ENCODE peak calls at places on chromosomes 7 and 10, in five cellular contexts. K is naive thymus-derived CD4-positive, alpha-beta T cell; Q is GM23248; D is GM12865; T is spleen. I is an unnamed sample.

GRCh38 chr7:141366098-141366621 is 185.1 kb upstream of the AGK start:
- DNase-seq in K (no peak), Q (no peak), D (no peak), T (no peak), I (no peak)

GRCh38 chr10:58177362-58177947 is 90.2 kb downstream of the IPMK start:
- DNase-seq in K (peak; percentile 29), Q (peak; percentile 67), D (no peak), T (no peak), I (no peak)

GRCh38 chr10:79159141-79159619 is 90.4 kb downstream of the ZMIZ1 start:
- DNase-seq in K (no peak), Q (peak; percentile 96), D (no peak), T (no peak), I (no peak)

GRCh38 chr10:21649441-21649872 is 115.4 kb downstream of the MLLT10 start:
- DNase-seq in K (peak; percentile 16), Q (peak; percentile 4), D (no peak), T (no peak), I (peak; percentile 64)

GRCh38 chr10:58266003-58266825 is 1.5 kb downstream of the IPMK start:
- DNase-seq in K (peak; percentile 47), Q (peak; percentile 89), D (peak; percentile 61), T (no peak), I (peak; percentile 28)

GRCh38 chr7:69932034-69932628 is 333.9 kb downstream of the AUTS2 start:
- DNase-seq in K (no peak), Q (peak; percentile 63), D (peak; percentile 55), T (no peak), I (no peak)

GRCh38 chr7:16915405-16915804 is 33.6 kb upstream of the AGR3 start:
- DNase-seq in K (no peak), Q (peak; percentile 82), D (no peak), T (no peak), I (no peak)

GRCh38 chr10:133378251-133379096 is 588 bp upstream of the PAOX start:
- DNase-seq in K (peak; percentile 56), Q (peak; percentile 74), D (peak; percentile 60), T (peak; percentile 96), I (peak; percentile 16)

GRCh38 chr7:137791947-137792346 is 54.8 kb downstream of the DGKI start:
- DNase-seq in K (no peak), Q (no peak), D (no peak), T (no peak), I (no peak)

GRCh38 chr10:80429521-80429966 is 21.2 kb downstream of the PRXL2A start:
- DNase-seq in K (no peak), Q (peak; percentile 52), D (no peak), T (no peak), I (no peak)

GRCh38 chr10:50512743-50513416 is 110.9 kb downstream of the SGMS1 start:
- DNase-seq in K (peak; percentile 26), Q (no peak), D (peak; percentile 89), T (no peak), I (peak; percentile 48)

GRCh38 chr10:94131885-94132284 is 138.2 kb downstream of the PLCE1 start:
- DNase-seq in K (no peak), Q (peak; percentile 80), D (no peak), T (no peak), I (no peak)

GRCh38 chr10:124649209-124649608 is 95.0 kb downstream of the FAM53B start:
- DNase-seq in K (no peak), Q (peak; percentile 42), D (no peak), T (peak; percentile 72), I (no peak)

GRCh38 chr10:124736491-124737136 is 7.6 kb downstream of the FAM53B start:
- DNase-seq in K (no peak), Q (peak; percentile 61), D (no peak), T (peak; percentile 86), I (no peak)

GRCh38 chr10:46282460-46283216 is 4.2 kb upstream of the ANTXRL start:
- DNase-seq in K (peak; percentile 49), Q (peak; percentile 90), D (peak; percentile 52), T (peak; percentile 96), I (no peak)

GRCh38 chr7:116572036-116572435 is 47.2 kb downstream of the CAV1 start:
- DNase-seq in K (no peak), Q (no peak), D (no peak), T (no peak), I (no peak)

GRCh38 chr10:66192162-66192834 is 733.5 kb upstream of the LRRTM3 start:
- DNase-seq in K (no peak), Q (no peak), D (no peak), T (no peak), I (no peak)

GRCh38 chr10:63498665-63499064 is 22.5 kb upstream of the REEP3 start:
- DNase-seq in K (no peak), Q (no peak), D (no peak), T (no peak), I (no peak)

GRCh38 chr7:154953006-154953684 is 49.8 kb downstream of the PAXIP1 start:
- DNase-seq in K (peak; percentile 63), Q (peak; percentile 61), D (peak; percentile 73), T (peak; percentile 86), I (peak; percentile 41)

GRCh38 chr7:82805527-82805960 is 357.1 kb downstream of the PCLO start:
- DNase-seq in K (no peak), Q (peak; percentile 91), D (no peak), T (no peak), I (no peak)

GRCh38 chr7:80014507-80014906 is 120.1 kb upstream of the GNAI1 start:
- DNase-seq in K (no peak), Q (peak; percentile 10), D (no peak), T (no peak), I (no peak)

GRCh38 chr7:1251796-1252542 is 19.3 kb downstream of the UNCX start:
- DNase-seq in K (no peak), Q (no peak), D (no peak), T (no peak), I (no peak)

GRCh38 chr10:98460837-98461499 is 14.2 kb upstream of the HPS1 start:
- DNase-seq in K (no peak), Q (peak; percentile 94), D (no peak), T (no peak), I (no peak)

GRCh38 chr7:81484266-81484665 is 285.6 kb downstream of the HGF start:
- DNase-seq in K (no peak), Q (peak; percentile 93), D (peak; percentile 20), T (no peak), I (no peak)

GRCh38 chr10:72409167-72409566 is 54.4 kb upstream of the DNAJB12 start:
- DNase-seq in K (no peak), Q (no peak), D (no peak), T (no peak), I (no peak)

GRCh38 chr10:127832456-127832855 is 60.3 kb downstream of the CLRN3 start:
- DNase-seq in K (no peak), Q (no peak), D (no peak), T (no peak), I (peak; percentile 15)

GRCh38 chr7:135508853-135509588 is 881 bp downstream of the CNOT4 start:
- DNase-seq in K (peak; percentile 30), Q (peak; percentile 59), D (peak; percentile 67), T (no peak), I (peak; percentile 58)

GRCh38 chr7:78020874-78021249 is 222.3 kb downstream of the PHTF2 start:
- DNase-seq in K (no peak), Q (peak; percentile 58), D (no peak), T (no peak), I (no peak)

GRCh38 chr7:100427762-100428198 is 723 bp downstream of the ZCWPW1 start:
- DNase-seq in K (no peak), Q (no peak), D (no peak), T (no peak), I (no peak)

GRCh38 chr10:51879238-51879637 is 179.8 kb upstream of the CSTF2T start:
- DNase-seq in K (no peak), Q (peak; percentile 100), D (peak; percentile 77), T (no peak), I (no peak)

GRCh38 chr7:113421696-113422330 is 303.5 kb upstream of the SMIM30 start:
- DNase-seq in K (peak; percentile 73), Q (peak; percentile 91), D (peak; percentile 90), T (peak; percentile 80), I (peak; percentile 83)

GRCh38 chr7:111516612-111517011 is 45.7 kb downstream of the IMMP2L start:
- DNase-seq in K (no peak), Q (no peak), D (no peak), T (no peak), I (no peak)

GRCh38 chr10:18164093-18164492 is 23.9 kb downstream of the CACNB2 start:
- DNase-seq in K (no peak), Q (peak; percentile 73), D (no peak), T (no peak), I (no peak)

GRCh38 chr10:18157909-18158308 is 17.7 kb downstream of the CACNB2 start:
- DNase-seq in K (no peak), Q (peak; percentile 84), D (no peak), T (no peak), I (no peak)

GRCh38 chr10:18162021-18162631 is 21.9 kb downstream of the CACNB2 start:
- DNase-seq in K (no peak), Q (no peak), D (no peak), T (no peak), I (no peak)

GRCh38 chr10:18158698-18159342 is 18.6 kb downstream of the CACNB2 start:
- DNase-seq in K (no peak), Q (peak; percentile 59), D (no peak), T (no peak), I (no peak)

GRCh38 chr10:18159596-18159995 is 19.4 kb downstream of the CACNB2 start:
- DNase-seq in K (no peak), Q (peak; percentile 53), D (no peak), T (no peak), I (no peak)
- H3K4me3 ChIP-seq in K (no peak overlapping the region), Q (peak overlapping the region; percentile 52), D (no peak overlapping the region), T (no peak overlapping the region), I (no peak overlapping the region)

GRCh38 chr10:43361532-43362190 is 9.8 kb upstream of the FXYD4 start:
- DNase-seq in K (no peak), Q (no peak), D (no peak), T (no peak), I (no peak)

GRCh38 chr10:43360086-43360485 is 11.3 kb upstream of the FXYD4 start:
- DNase-seq in K (no peak), Q (peak; percentile 27), D (no peak), T (no peak), I (no peak)

DNA sequence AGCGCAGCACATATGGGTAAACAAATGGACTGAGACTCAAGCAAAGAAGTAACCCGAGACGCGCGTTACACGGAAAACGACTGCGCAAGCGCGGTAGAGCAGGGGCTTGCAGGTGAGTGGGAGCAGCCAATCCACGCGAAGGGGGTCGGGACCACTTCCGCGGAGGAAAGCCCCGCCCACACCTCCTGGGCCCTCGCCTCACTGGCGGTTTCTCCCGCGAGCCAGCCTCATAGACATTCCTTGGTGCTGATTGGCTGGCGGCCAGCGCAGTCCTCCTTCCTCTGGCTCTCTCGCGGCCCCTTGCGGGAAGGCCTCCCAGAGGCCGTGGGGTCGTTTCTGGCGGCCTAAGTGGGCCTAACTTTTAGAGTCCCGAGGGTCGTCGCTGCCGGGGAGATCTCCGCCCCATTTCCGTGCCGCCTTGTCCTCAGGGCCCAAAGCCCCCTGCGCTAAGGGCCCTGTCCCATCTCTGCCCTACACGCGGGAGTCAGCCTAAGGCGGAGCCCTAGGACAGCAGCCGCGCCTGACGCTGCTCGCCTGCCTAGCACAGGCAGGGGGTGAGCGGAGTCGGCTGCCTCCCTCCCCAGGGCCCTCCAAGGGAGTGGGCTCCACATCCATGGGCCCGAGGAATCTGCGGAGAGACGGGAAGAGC is 9.1 kb upstream of the FXYD4 start:
- DNase-seq in K (peak; percentile 97), Q (peak; percentile 75), D (peak; percentile 94), T (peak; percentile 98), I (peak; percentile 81)
- H3K4me3 ChIP-seq in K (peak overlapping the region; percentile 92), Q (peak overlapping the region; percentile 60), D (peak overlapping the region; percentile 57), T (peak overlapping the region; percentile 59), I (peak overlapping the region; percentile 60)

GRCh38 chr7:64667311-64667710 is 1.4 kb downstream of the ZNF107 start:
- DNase-seq in K (no peak), Q (no peak), D (no peak), T (no peak), I (no peak)
- H3K4me3 ChIP-seq in K (peak overlapping the region; percentile 92), Q (peak overlapping the region; percentile 96), D (peak overlapping the region; percentile 99), T (peak overlapping the region; percentile 80), I (peak overlapping the region; percentile 90)

GRCh38 chr10:43966571-43966965 is 317.9 kb upstream of the ZNF32 start:
- DNase-seq in K (no peak), Q (no peak), D (no peak), T (peak; percentile 17), I (no peak)
- H3K4me3 ChIP-seq in K (no peak overlapping the region), Q (no peak overlapping the region), D (no peak overlapping the region), T (no peak overlapping the region), I (no peak overlapping the region)

I was measured in Jurkat, Clone E6-1.